ENCODE peak calls at places on chromosomes 3 and 15, in six cellular contexts. O is thyroid gland, W is A549, E is cardiac fibroblast, D is T follicular helper cell, K is PC-9. G is an unnamed sample.

GRCh38 chr3:97970131-97970530 is 2.1 kb downstream of the RIOX2 start:
- DNase-seq in O (no peak), W (no peak), E (no peak), D (no peak), K (no peak), G (no peak)

GRCh38 chr3:72319202-72320095 is 528.8 kb downstream of the SHQ1 start:
- DNase-seq in O (no peak), W (no peak), E (peak), D (no peak), K (no peak), G (no peak)

GRCh38 chr3:156787926-156788663 is 38.1 kb upstream of the LEKR1 start:
- DNase-seq in O (no peak), W (peak), E (peak), D (no peak), K (peak), G (peak)

GRCh38 chr3:186383026-186383993 is 21.3 kb upstream of the DGKG start:
- DNase-seq in O (no peak), W (no peak), E (peak), D (no peak), K (no peak), G (no peak)

GRCh38 chr15:58583171-58583908 is 151.5 kb downstream of the LIPC start:
- DNase-seq in O (no peak), W (no peak), E (no peak), D (no peak), K (no peak), G (no peak)

GRCh38 chr15:89813381-89814111 is 1.1 kb downstream of the ANPEP start:
- DNase-seq in O (no peak), W (no peak), E (no peak), D (no peak), K (no peak), G (no peak)

GRCh38 chr15:74964794-74965193 is 8.2 kb upstream of the RPP25 start:
- DNase-seq in O (no peak), W (no peak), E (peak), D (no peak), K (no peak), G (no peak)

GRCh38 chr3:32564195-32564594 is 6.5 kb downstream of the DYNC1LI1 start:
- DNase-seq in O (no peak), W (no peak), E (no peak), D (no peak), K (no peak), G (no peak)

GRCh38 chr3:132283440-132283839 is 33.8 kb upstream of the ACP3 start:
- DNase-seq in O (no peak), W (no peak), E (peak), D (no peak), K (peak), G (no peak)

GRCh38 chr15:65887565-65887964 is 18.3 kb downstream of the RAB11A start:
- DNase-seq in O (no peak), W (no peak), E (no peak), D (no peak), K (no peak), G (no peak)

GRCh38 chr3:181710581-181711255 is 1.0 kb upstream of the SOX2 start:
- DNase-seq in O (no peak), W (peak), E (peak), D (no peak), K (no peak), G (no peak)

GRCh38 chr15:88218557-88219214 is 37.9 kb downstream of the NTRK3 start:
- DNase-seq in O (no peak), W (no peak), E (no peak), D (no peak), K (no peak), G (no peak)

GRCh38 chr15:65414841-65415621 is 7.7 kb downstream of the IGDCC4 start:
- DNase-seq in O (peak), W (peak), E (peak), D (no peak), K (no peak), G (no peak)